ENCODE peak calls at places on chromosome 9, in five cellular contexts. V, N, I, Q and P are unnamed samples.

GRCh38 chr9:3181049-3181953 is 337.4 kb upstream of the PUM3 start:
- DNase-seq in Q (peak), N (peak), V (no peak), I (no peak), P (no peak)

GRCh38 chr9:93303258-93303771 is 119.4 kb downstream of the WNK2 start:
- DNase-seq in Q (no peak), V (no peak), I (no peak), N (no peak), P (peak)

GRCh38 chr9:116275418-116276295 is 122.1 kb downstream of the PAPPA start:
- DNase-seq in I (no peak), N (no peak), V (no peak), Q (no peak), P (no peak)

GRCh38 chr9:121510766-121511555 is 11.3 kb upstream of the GGTA1 start:
- DNase-seq in I (no peak), N (no peak), V (no peak), Q (peak), P (no peak)

GRCh38 chr9:76658510-76659231 is 105.6 kb upstream of the PCA3 start:
- DNase-seq in N (no peak), I (no peak), Q (peak), V (no peak), P (no peak)

GRCh38 chr9:94632736-94633135 is 6.6 kb downstream of the FBP1 start:
- DNase-seq in I (no peak), N (no peak), Q (no peak), V (no peak), P (no peak)

GRCh38 chr9:111961011-111961410 is 64.4 kb downstream of the UGCG start:
- DNase-seq in Q (no peak), N (no peak), I (no peak), V (no peak), P (no peak)

GRCh38 chr9:114380988-114381387 is 6.8 kb downstream of the AKNA start:
- DNase-seq in Q (no peak), I (no peak), N (no peak), V (no peak), P (no peak)

GRCh38 chr9:131367445-131367844 is 26.4 kb upstream of the PRRC2B start:
- DNase-seq in Q (no peak), N (no peak), I (no peak), V (no peak), P (no peak)

GRCh38 chr9:98208635-98209034 is 16.2 kb upstream of the CORO2A start:
- DNase-seq in V (no peak), Q (no peak), I (no peak), N (no peak), P (no peak)

GRCh38 chr9:134678206-134678605 is 36.6 kb downstream of the COL5A1 start:
- DNase-seq in Q (no peak), N (no peak), V (no peak), I (no peak), P (no peak)

GRCh38 chr9:133492061-133493021 is 13.4 kb upstream of the SLC2A6 start:
- DNase-seq in I (no peak), N (no peak), V (peak), Q (no peak), P (no peak)

GRCh38 chr9:13427587-13427986 is 148.1 kb upstream of the MPDZ start:
- DNase-seq in V (no peak), I (no peak), Q (peak), N (no peak), P (no peak)

GRCh38 chr9:110788871-110789270 is 120.3 kb downstream of the MUSK start:
- DNase-seq in V (no peak), Q (no peak), I (no peak), N (no peak), P (no peak)

GRCh38 chr9:113526841-113527240 is 63.3 kb downstream of the RGS3 start:
- DNase-seq in N (no peak), I (peak), V (no peak), Q (no peak), P (no peak)

GRCh38 chr9:35611230-35611797 is 6.3 kb downstream of the TESK1 start:
- DNase-seq in V (no peak), I (peak), Q (peak), N (peak), P (peak)

GRCh38 chr9:34230556-34230955 is 51.7 kb downstream of the UBAP1 start:
- DNase-seq in I (no peak), N (no peak), Q (no peak), V (no peak), P (no peak)

GRCh38 chr9:28678097-28678496 is 1104.8 kb upstream of the C9orf72 start:
- DNase-seq in V (no peak), I (no peak), Q (no peak), N (no peak), P (no peak)

GRCh38 chr9:91426123-91426745 is 2.6 kb upstream of the NFIL3 start:
- DNase-seq in Q (peak), N (no peak), V (no peak), I (no peak), P (no peak)

GRCh38 chr9:80188579-80188978 is 616.8 kb downstream of the TLE4 start:
- DNase-seq in I (no peak), V (no peak), N (no peak), Q (no peak), P (no peak)

GRCh38 chr9:95044731-95045508 is 272.6 kb downstream of the FANCC start:
- DNase-seq in N (no peak), Q (peak), V (peak), I (no peak), P (no peak)

GRCh38 chr9:135239100-135239768 is 151.8 kb downstream of the OLFM1 start:
- DNase-seq in I (no peak), N (no peak), V (no peak), Q (no peak), P (no peak)

GRCh38 chr9:134660407-134660806 is 18.8 kb downstream of the COL5A1 start:
- DNase-seq in N (no peak), I (peak), V (no peak), Q (no peak), P (no peak)

GRCh38 chr9:14978022-14979000 is 68.1 kb upstream of the FREM1 start:
- DNase-seq in V (no peak), N (no peak), Q (no peak), I (no peak), P (no peak)

GRCh38 chr9:27528886-27529315 is 713 bp downstream of the MOB3B start:
- DNase-seq in N (peak), Q (peak), I (peak), V (peak), P (peak)

GRCh38 chr9:15725953-15726352 is 173.1 kb downstream of the CCDC171 start:
- DNase-seq in V (no peak), N (no peak), Q (no peak), I (no peak), P (no peak)

GRCh38 chr9:33820231-33820745 is 3.3 kb downstream of the UBE2R2 start:
- DNase-seq in N (no peak), Q (no peak), V (no peak), I (no peak), P (no peak)

GRCh38 chr9:104800068-104800785 is 36.3 kb downstream of the NIPSNAP3B start:
- DNase-seq in Q (no peak), N (no peak), I (no peak), V (no peak), P (no peak)

GRCh38 chr9:32378496-32378895 is 5.9 kb upstream of the ACO1 start:
- DNase-seq in I (peak), Q (peak), N (no peak), V (no peak), P (no peak)

GRCh38 chr9:84276741-84277140 is 63.8 kb downstream of the SLC28A3 start:
- DNase-seq in I (no peak), Q (no peak), N (no peak), V (no peak), P (no peak)

GRCh38 chr9:107020040-107020530 is 157.1 kb downstream of the ZNF462 start:
- DNase-seq in V (no peak), Q (peak), I (no peak), N (no peak), P (no peak)

GRCh38 chr9:36796671-36797419 is 224.2 kb downstream of the MELK start:
- DNase-seq in V (no peak), Q (no peak), N (no peak), I (no peak), P (no peak)

GRCh38 chr9:5580650-5581049 is 48.3 kb upstream of the RIC1 start:
- DNase-seq in Q (no peak), N (no peak), V (no peak), I (no peak), P (no peak)

GRCh38 chr9:5582835-5583195 is 46.1 kb upstream of the RIC1 start:
- DNase-seq in V (peak), Q (no peak), I (no peak), N (peak), P (peak)

GRCh38 chr9:5587024-5587423 is 41.9 kb upstream of the RIC1 start:
- DNase-seq in V (no peak), N (no peak), Q (no peak), I (no peak), P (no peak)

GRCh38 chr9:5592231-5592630 is 36.7 kb upstream of the RIC1 start:
- DNase-seq in N (no peak), Q (no peak), I (no peak), V (no peak), P (no peak)

GRCh38 chr9:5586391-5586802 is 42.5 kb upstream of the RIC1 start:
- DNase-seq in Q (no peak), V (no peak), N (no peak), I (no peak), P (no peak)
- H3K27ac ChIP-seq in Q (no peak), V (no peak), N (peak), I (no peak), P (no peak)

GRCh38 chr9:124767830-124768229 is 3.3 kb downstream of the NR6A1 start:
- DNase-seq in I (no peak), N (no peak), V (no peak), Q (no peak), P (no peak)
- H3K27ac ChIP-seq in I (no peak), N (no peak), V (no peak), Q (no peak), P (no peak)

DNA sequence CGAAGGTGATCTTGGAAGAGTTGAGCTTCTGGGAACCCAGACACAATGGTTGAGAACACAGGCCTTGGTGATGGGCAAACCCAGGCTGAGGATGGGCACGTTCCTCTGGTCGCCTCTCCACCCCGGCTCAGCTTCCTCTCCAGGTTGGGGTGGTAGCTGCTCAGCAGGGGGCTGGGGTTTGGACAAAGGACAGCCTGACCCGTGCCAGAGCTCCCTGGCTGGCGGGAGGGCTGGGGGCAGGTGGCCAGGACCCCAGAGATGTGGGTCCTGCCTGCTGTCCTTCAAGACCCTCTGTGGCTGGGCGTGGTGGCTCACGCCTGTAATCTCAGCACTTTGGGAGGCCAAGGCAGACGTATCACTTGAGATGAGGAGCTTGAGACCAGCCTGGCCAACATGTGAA is 25.2 kb downstream of the NCS1 start:
- DNase-seq in I (no peak), Q (no peak), N (no peak), V (no peak), P (no peak)
- H3K27ac ChIP-seq in I (no peak), Q (peak), N (no peak), V (no peak), P (no peak)

DNA sequence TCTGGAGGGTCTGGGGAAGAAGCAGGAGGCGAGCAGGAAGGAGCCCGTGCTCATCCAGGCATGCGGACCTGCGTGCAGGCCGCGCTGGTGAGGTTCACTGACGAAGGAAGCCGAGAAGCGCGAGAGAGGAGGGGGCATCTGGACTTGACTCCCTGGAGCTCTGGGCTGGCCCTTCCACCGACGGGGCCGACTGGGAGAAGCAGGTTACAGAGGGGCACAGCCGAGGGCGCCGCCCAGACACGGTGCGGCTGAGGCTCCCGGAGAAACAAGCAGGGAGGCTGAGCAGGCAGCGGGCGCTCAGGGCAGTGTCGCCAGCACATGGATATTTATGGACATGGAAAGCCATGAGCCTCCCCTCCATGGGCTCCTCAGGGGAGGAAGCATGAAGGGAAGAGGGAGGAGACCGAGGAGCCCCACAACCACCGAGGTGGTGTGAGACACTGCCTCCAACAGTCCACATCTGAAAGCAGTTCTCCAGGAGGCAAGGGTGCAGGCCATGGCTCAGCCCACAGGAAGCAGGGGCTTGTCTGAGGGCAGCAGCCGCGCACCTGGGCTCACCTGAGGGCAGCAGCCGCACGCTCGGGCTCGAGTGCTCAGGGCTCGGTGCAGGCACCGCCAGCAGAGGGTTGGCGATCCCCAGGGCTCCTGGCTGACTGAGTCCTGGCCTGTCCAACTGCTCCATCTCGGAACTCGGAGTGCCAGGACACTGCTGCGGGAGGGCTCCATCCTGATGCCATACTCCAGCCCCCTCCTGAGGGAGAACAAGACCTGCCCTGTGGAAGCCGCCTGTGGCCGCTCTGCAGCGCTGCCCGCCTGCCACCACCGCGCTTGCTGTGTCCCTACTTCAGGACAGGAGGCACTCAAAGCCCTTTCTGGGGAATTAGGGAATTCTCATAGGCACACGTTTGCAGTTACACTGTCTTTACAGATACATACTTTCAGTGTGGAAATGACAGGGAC is 15.7 kb upstream of the INPP5E start:
- DNase-seq in I (no peak), N (no peak), Q (no peak), V (no peak), P (no peak)
- H3K27ac ChIP-seq in I (no peak), N (no peak), Q (no peak), V (no peak), P (no peak)